ENCODE peak calls at places on chromosomes 16 and 17, in six cellular contexts. A, M, C, H, J and W are unnamed samples.

GRCh38 chr17:14910916-14911315 is 354.2 kb downstream of the PMP22 start:
- DNase-seq in A (no peak), M (no peak), C (peak), H (no peak), J (no peak), W (no peak)

GRCh38 chr17:45924332-45924820 is 30.0 kb downstream of the MAPT start:
- DNase-seq in A (no peak), M (no peak), C (no peak), H (no peak), J (no peak), W (no peak)

GRCh38 chr16:81350306-81350615 is 35.5 kb downstream of the GAN start:
- DNase-seq in A (no peak), M (no peak), C (no peak), H (no peak), J (no peak), W (peak)

GRCh38 chr17:35051183-35051578 is 12.3 kb downstream of the RFFL start:
- DNase-seq in A (no peak), M (no peak), C (no peak), H (no peak), J (no peak), W (no peak)

GRCh38 chr17:21124096-21124495 is 2.7 kb upstream of the DHRS7B start:
- DNase-seq in A (no peak), M (no peak), C (no peak), H (no peak), J (no peak), W (peak)

GRCh38 chr16:14300631-14301149 is 229.6 kb downstream of the MRTFB start:
- DNase-seq in A (peak), M (no peak), C (peak), H (peak), J (no peak), W (peak)

GRCh38 chr17:60391419-60392041 is 403 bp downstream of the USP32 start:
- DNase-seq in A (no peak), M (peak), C (no peak), H (no peak), J (no peak), W (no peak)

GRCh38 chr16:80081851-80082250 is 458.9 kb upstream of the DYNLRB2 start:
- DNase-seq in A (no peak), M (no peak), C (no peak), H (no peak), J (no peak), W (no peak)

GRCh38 chr16:25124503-25124902 is 13.0 kb downstream of the LCMT1 start:
- DNase-seq in A (no peak), M (no peak), C (peak), H (no peak), J (no peak), W (no peak)

GRCh38 chr16:29926675-29927522 is 873 bp upstream of the KCTD13 start:
- DNase-seq in A (no peak), M (no peak), C (no peak), H (no peak), J (no peak), W (peak)

GRCh38 chr16:58339452-58339938 is 44.7 kb upstream of the PRSS54 start:
- DNase-seq in A (no peak), M (no peak), C (peak), H (peak), J (no peak), W (peak)

GRCh38 chr16:55351936-55352335 is 27.9 kb downstream of the IRX6 start:
- DNase-seq in A (no peak), M (no peak), C (no peak), H (no peak), J (no peak), W (no peak)

GRCh38 chr16:89407925-89408300 is 82.4 kb downstream of the ANKRD11 start:
- DNase-seq in A (no peak), M (no peak), C (no peak), H (no peak), J (no peak), W (no peak)

GRCh38 chr17:6755731-6756184 is at the start of gene XAF1:
- DNase-seq in A (no peak), M (no peak), C (no peak), H (no peak), J (peak), W (no peak)

GRCh38 chr17:82985973-82986372 is 93.4 kb upstream of the METRNL start:
- DNase-seq in A (peak), M (peak), C (peak), H (no peak), J (peak), W (no peak)

GRCh38 chr16:50662306-50662940 is 18.7 kb downstream of the SNX20 start:
- DNase-seq in A (no peak), M (no peak), C (no peak), H (no peak), J (no peak), W (no peak)

GRCh38 chr16:23368469-23368868 is 66.4 kb downstream of the SCNN1B start:
- DNase-seq in A (no peak), M (no peak), C (peak), H (peak), J (no peak), W (peak)

GRCh38 chr17:11807606-11808005 is 189.7 kb downstream of the ZNF18 start:
- DNase-seq in A (no peak), M (no peak), C (no peak), H (no peak), J (no peak), W (no peak)

GRCh38 chr16:80666378-80667257 is 125.8 kb downstream of the DYNLRB2 start:
- DNase-seq in A (no peak), M (no peak), C (no peak), H (no peak), J (no peak), W (no peak)

GRCh38 chr17:4366312-4367063 is at the start of gene UBE2G1:
- DNase-seq in A (peak), M (peak), C (peak), H (peak), J (peak), W (peak)

GRCh38 chr16:12515771-12516170 is 287.9 kb downstream of the CPPED1 start:
- DNase-seq in A (no peak), M (no peak), C (no peak), H (no peak), J (no peak), W (no peak)

GRCh38 chr16:66376577-66377326 is 10.3 kb downstream of the CDH5 start:
- DNase-seq in A (no peak), M (no peak), C (no peak), H (no peak), J (no peak), W (peak)

GRCh38 chr16:62035115-62036092 is 834 bp downstream of the CDH8 start:
- DNase-seq in A (no peak), M (peak), C (no peak), H (no peak), J (no peak), W (no peak)

GRCh38 chr16:87856796-87857228 is 12.5 kb downstream of the SLC7A5 start:
- DNase-seq in A (no peak), M (no peak), C (no peak), H (no peak), J (no peak), W (no peak)

GRCh38 chr17:17837966-17838962 is 1.5 kb upstream of the SREBF1 start:
- DNase-seq in A (no peak), M (no peak), C (peak), H (no peak), J (no peak), W (peak)

GRCh38 chr16:86673956-86674453 is 95.7 kb downstream of the FOXL1 start:
- DNase-seq in A (no peak), M (no peak), C (no peak), H (no peak), J (no peak), W (no peak)

GRCh38 chr17:48510761-48511604 is 19.8 kb downstream of the HOXB1 start:
- DNase-seq in A (no peak), M (no peak), C (peak), H (no peak), J (peak), W (peak)

GRCh38 chr17:29038511-29039300 is 4.2 kb upstream of the PIPOX start:
- DNase-seq in A (no peak), M (no peak), C (peak), H (no peak), J (no peak), W (no peak)

GRCh38 chr16:20671903-20672302 is 25.6 kb downstream of the ACSM1 start:
- DNase-seq in A (no peak), M (no peak), C (no peak), H (no peak), J (no peak), W (no peak)

GRCh38 chr17:78935419-78936323 is 10.5 kb upstream of the TIMP2 start:
- DNase-seq in A (peak), M (no peak), C (no peak), H (peak), J (no peak), W (peak)